ENCODE peak calls at places on chromosomes 1 and 21, in five cellular contexts. N is stomach; B is body of pancreas; E is transverse colon; R is effector memory CD4-positive, alpha-beta T cell. Y is an unnamed sample. For H3K9me3, the result is how much of the 10 kb centered on the place peaks cover.

GRCh38 chr1:20476260-20477038 is 9.6 kb downstream of the CAMK2N1 start:
- DNase-seq in N (peak), B (peak), E (peak), R (no peak), Y (no peak)

GRCh38 chr1:38018864-38019343 is 6.4 kb downstream of the UTP11 start:
- DNase-seq in N (no peak), B (no peak), E (no peak), R (no peak), Y (no peak)

GRCh38 chr1:38730511-38731397 is 128.8 kb downstream of the RRAGC start:
- DNase-seq in N (no peak), B (no peak), E (no peak), R (no peak), Y (no peak)

GRCh38 chr1:40861227-40862003 is 748 bp downstream of the CITED4 start:
- DNase-seq in N (peak), B (peak), E (peak), R (no peak), Y (no peak)

GRCh38 chr1:115089443-115090340 is at the start of gene TSPAN2:
- DNase-seq in N (peak), B (peak), E (peak), R (peak), Y (peak)

GRCh38 chr1:94160811-94161210 is 39.9 kb upstream of the ABCA4 start:
- DNase-seq in N (no peak), B (no peak), E (no peak), R (no peak), Y (no peak)

GRCh38 chr1:58586296-58586695 is 9.2 kb upstream of the TACSTD2 start:
- DNase-seq in N (no peak), B (no peak), E (no peak), R (no peak), Y (no peak)

GRCh38 chr21:38343691-38344090 is 86.9 kb downstream of the KCNJ15 start:
- DNase-seq in N (peak), B (peak), E (no peak), R (no peak), Y (no peak)

GRCh38 chr1:1168156-1168450 is 5.6 kb upstream of the TTLL10 start:
- DNase-seq in N (no peak), B (no peak), E (peak), R (no peak), Y (no peak)

GRCh38 chr1:224486801-224487583 is 52.4 kb upstream of the WDR26 start:
- DNase-seq in N (no peak), B (no peak), E (no peak), R (no peak), Y (no peak)

GRCh38 chr1:89865498-89866385 is 44.9 kb downstream of the LRRC8D start:
- DNase-seq in N (no peak), B (no peak), E (no peak), R (no peak), Y (no peak)

GRCh38 chr1:48687271-48688045 is 89.2 kb downstream of the BEND5 start:
- DNase-seq in N (no peak), B (no peak), E (no peak), R (no peak), Y (no peak)

GRCh38 chr1:90023691-90024090 is 28.8 kb downstream of the ZNF326 start:
- DNase-seq in N (no peak), B (no peak), E (no peak), R (no peak), Y (no peak)

GRCh38 chr1:94299627-94300552 is 62.5 kb upstream of the ARHGAP29 start:
- DNase-seq in N (no peak), B (no peak), E (no peak), R (no peak), Y (peak)

GRCh38 chr1:20100632-20101355 is 18.5 kb downstream of the PLA2G2D start:
- DNase-seq in N (peak), B (peak), E (peak), R (peak), Y (no peak)

GRCh38 chr1:24421502-24421901 is 5.9 kb downstream of the NIPAL3 start:
- DNase-seq in N (no peak), B (no peak), E (no peak), R (no peak), Y (no peak)

GRCh38 chr21:39312112-39313041 is 1.1 kb downstream of the BRWD1 start:
- DNase-seq in N (peak), B (peak), E (peak), R (peak), Y (peak)

GRCh38 chr1:47804127-47804526 is 193.1 kb downstream of the TRABD2B start:
- DNase-seq in N (no peak), B (no peak), E (no peak), R (no peak), Y (no peak)

GRCh38 chr1:171984850-171985485 is 143.7 kb downstream of the DNM3 start:
- DNase-seq in N (no peak), B (no peak), E (no peak), R (no peak), Y (no peak)

GRCh38 chr1:206960676-206961386 is 9.4 kb downstream of the FCAMR start:
- DNase-seq in N (no peak), B (no peak), E (no peak), R (no peak), Y (no peak)

GRCh38 chr1:160884579-160884978 is 401 bp downstream of the ITLN1 start:
- DNase-seq in N (no peak), B (peak), E (no peak), R (no peak), Y (peak)

GRCh38 chr1:203268901-203269653 is 36.2 kb upstream of the BTG2 start:
- DNase-seq in N (no peak), B (peak), E (no peak), R (peak), Y (no peak)

GRCh38 chr1:100131623-100132022 is 1.1 kb downstream of the SASS6 start:
- DNase-seq in N (no peak), B (no peak), E (no peak), R (no peak), Y (no peak)

GRCh38 chr21:44614961-44615391 is 3.1 kb downstream of the KRTAP10-8 start:
- DNase-seq in N (no peak), B (no peak), E (no peak), R (no peak), Y (no peak)

GRCh38 chr21:44612669-44613229 is 870 bp downstream of the KRTAP10-8 start:
- DNase-seq in N (no peak), B (no peak), E (no peak), R (no peak), Y (no peak)

GRCh38 chr21:44613386-44614155 is 1.7 kb downstream of the KRTAP10-8 start:
- DNase-seq in N (no peak), B (no peak), E (no peak), R (no peak), Y (no peak)

GRCh38 chr21:44615466-44615865 is 3.6 kb downstream of the KRTAP10-8 start:
- DNase-seq in N (no peak), B (no peak), E (no peak), R (no peak), Y (no peak)

GRCh38 chr21:44614161-44614631 is 2.3 kb downstream of the KRTAP10-8 start:
- DNase-seq in N (no peak), B (no peak), E (no peak), R (no peak), Y (no peak)
- H3K9me3 ChIP-seq in N (under half), B (under half), E (under half), R (under half), Y (under half)

GRCh38 chr1:4000811-4001251 is 100.8 kb upstream of the C1orf174 start:
- DNase-seq in N (no peak), B (no peak), E (no peak), R (no peak), Y (no peak)
- H3K9me3 ChIP-seq in N (under half), B (under half), E (under half), R (under half), Y (under half)

GRCh38 chr1:226908419-226908818 is 31.7 kb upstream of the COQ8A start:
- DNase-seq in N (no peak), B (no peak), E (no peak), R (no peak), Y (no peak)

GRCh38 chr1:226915672-226915995 is 24.5 kb upstream of the COQ8A start:
- DNase-seq in N (no peak), B (no peak), E (no peak), R (no peak), Y (no peak)

GRCh38 chr1:226916497-226916896 is 23.6 kb upstream of the COQ8A start:
- DNase-seq in N (no peak), B (no peak), E (no peak), R (no peak), Y (no peak)

GRCh38 chr1:226908913-226909312 is 31.2 kb upstream of the COQ8A start:
- DNase-seq in N (no peak), B (no peak), E (no peak), R (no peak), Y (no peak)

DNA sequence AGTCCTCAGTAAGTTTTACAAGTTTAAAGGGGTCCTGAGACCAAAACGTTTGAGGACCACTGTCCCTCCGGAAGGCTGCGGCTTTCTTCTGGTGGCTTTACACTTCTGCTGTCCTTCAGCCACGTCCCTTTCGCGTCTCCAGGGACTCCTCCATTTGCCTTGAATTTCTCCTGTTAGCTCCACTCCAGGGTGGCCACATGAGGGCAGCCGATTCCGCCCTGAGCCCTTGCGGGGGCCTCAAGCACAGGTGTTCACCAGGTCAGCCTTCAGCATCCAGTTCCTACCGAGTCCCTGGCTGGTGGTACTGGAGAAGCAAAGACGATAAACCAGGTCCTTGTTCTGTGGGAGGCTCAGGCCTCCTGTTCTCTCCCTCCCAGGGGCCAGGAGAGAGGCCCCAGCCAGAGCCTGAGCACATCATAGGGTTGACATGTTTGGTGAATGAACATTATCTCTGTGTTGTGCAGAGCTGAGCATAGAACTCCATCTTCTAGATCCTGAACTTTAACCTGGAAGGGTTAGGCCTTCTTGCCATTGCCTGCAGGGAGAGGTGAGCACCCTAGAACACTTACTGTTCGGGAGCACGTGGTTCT is 27.4 kb upstream of the COQ8A start:
- DNase-seq in N (peak), B (peak), E (peak), R (no peak), Y (peak)
- H3K9me3 ChIP-seq in N (under half), B (under half), E (under half), R (under half), Y (under half)

DNA sequence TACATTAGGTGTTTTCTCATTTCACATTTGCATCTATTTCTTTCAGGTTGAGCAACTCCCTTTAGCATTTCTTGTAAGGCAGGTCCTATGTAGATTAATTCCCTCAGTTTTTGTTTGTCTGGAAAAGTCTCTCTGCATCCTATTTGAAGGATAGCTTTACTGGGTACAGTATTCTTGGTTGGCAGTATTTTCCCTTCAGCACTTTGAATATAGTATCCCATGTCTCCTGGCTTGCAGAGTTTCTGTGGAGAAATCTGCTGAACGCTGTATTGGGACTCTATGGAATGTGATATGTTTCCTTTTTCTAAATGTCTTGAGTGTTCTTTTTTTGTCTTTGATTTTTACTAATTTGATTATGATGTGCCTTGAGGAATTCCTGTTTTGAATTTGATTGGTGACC is 28.9 kb upstream of the FAM163A start:
- DNase-seq in N (no peak), B (no peak), E (no peak), R (no peak), Y (no peak)
- H3K9me3 ChIP-seq in N (half or more), B (under half), E (under half), R (under half), Y (under half)

DNA sequence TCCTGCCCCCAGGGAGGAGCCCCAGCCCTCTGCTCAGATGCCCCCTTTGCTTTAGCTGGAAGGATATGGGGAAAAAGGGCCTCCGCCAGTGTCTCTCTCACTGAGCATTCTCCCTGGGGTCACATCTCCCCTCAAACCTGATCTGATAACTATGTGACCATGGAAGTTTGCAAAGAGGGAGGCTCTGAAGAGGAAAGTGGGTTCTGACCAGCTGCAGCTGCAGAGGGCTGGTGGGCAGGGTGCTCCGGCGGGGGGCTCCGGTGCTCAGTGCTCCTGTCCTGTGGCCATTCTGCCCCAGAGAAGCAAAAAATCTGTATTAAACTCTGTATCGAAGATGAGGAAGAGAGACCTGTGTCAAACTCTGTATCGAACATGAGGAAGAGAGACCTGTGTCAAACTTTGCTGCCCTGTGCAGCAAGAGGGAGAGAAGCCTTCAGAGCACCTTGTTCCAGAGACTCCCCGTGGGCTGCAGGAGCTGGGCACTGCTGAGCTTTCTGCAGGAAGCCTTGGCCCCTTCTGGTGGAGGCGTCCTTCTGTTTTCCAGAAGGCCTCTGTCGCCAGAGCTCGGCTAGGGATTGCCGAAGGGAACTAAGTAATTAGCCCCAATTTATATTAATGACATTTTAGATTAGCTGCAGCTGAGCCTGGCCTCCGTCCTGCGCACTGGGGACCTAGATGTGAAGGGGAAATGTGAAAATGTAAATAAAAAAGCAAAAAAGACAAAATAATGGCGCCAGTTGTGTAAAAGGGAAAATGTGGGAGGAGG is 186.2 kb upstream of the C1orf174 start:
- DNase-seq in N (no peak), B (no peak), E (no peak), R (no peak), Y (no peak)
- H3K9me3 ChIP-seq in N (under half), B (under half), E (under half), R (under half), Y (under half)

Y was measured in iPS DF 6.9.